ENCODE peak calls at places on chromosomes 2 and 18, in four cellular contexts. A, Z, K and M are unnamed samples.

GRCh38 chr2:44358498-44358897 is 2.8 kb downstream of the PREPL start:
- DNase-seq in A (no peak), Z (no peak), K (peak), M (peak)

GRCh38 chr2:191675807-191676667 is 1.9 kb upstream of the NABP1 start:
- DNase-seq in A (no peak), Z (no peak), K (peak), M (peak)

GRCh38 chr2:38092196-38092902 is 16.4 kb upstream of the CYP1B1 start:
- DNase-seq in A (no peak), Z (peak), K (peak), M (no peak)

GRCh38 chr2:179536185-179536584 is 271.6 kb upstream of the SESTD1 start:
- DNase-seq in A (no peak), Z (no peak), K (no peak), M (no peak)

GRCh38 chr2:38108907-38109731 is 33.2 kb upstream of the CYP1B1 start:
- DNase-seq in A (no peak), Z (no peak), K (no peak), M (no peak)

GRCh38 chr2:43453771-43454170 is 142.1 kb downstream of the THADA start:
- DNase-seq in A (no peak), Z (no peak), K (no peak), M (no peak)

GRCh38 chr18:68177807-68178702 is 536.9 kb downstream of the TMX3 start:
- DNase-seq in A (no peak), Z (no peak), K (no peak), M (no peak)

GRCh38 chr2:167509585-167509984 is 621.3 kb downstream of the XIRP2 start:
- DNase-seq in A (no peak), Z (no peak), K (no peak), M (no peak)

GRCh38 chr2:9228088-9228751 is 21.6 kb downstream of the ASAP2 start:
- DNase-seq in A (no peak), Z (no peak), K (no peak), M (no peak)

GRCh38 chr2:8797682-8798081 is 39.7 kb downstream of the KIDINS220 start:
- DNase-seq in A (no peak), Z (no peak), K (no peak), M (no peak)

GRCh38 chr2:72014871-72015270 is 132.8 kb downstream of the CYP26B1 start:
- DNase-seq in A (no peak), Z (no peak), K (no peak), M (no peak)

GRCh38 chr18:79384151-79384807 is 11.5 kb upstream of the NFATC1 start:
- DNase-seq in A (no peak), Z (no peak), K (no peak), M (no peak)

GRCh38 chr18:23779696-23780303 is 90.5 kb downstream of the LAMA3 start:
- DNase-seq in A (no peak), Z (no peak), K (no peak), M (no peak)

GRCh38 chr18:55502346-55502710 is 85.7 kb downstream of the TCF4 start:
- DNase-seq in A (no peak), Z (no peak), K (no peak), M (no peak)

GRCh38 chr2:183091318-183091953 is 12.9 kb downstream of the DUSP19 start:
- DNase-seq in A (no peak), Z (no peak), K (no peak), M (no peak)

GRCh38 chr2:132815522-132815921 is 145.5 kb upstream of the LYPD1 start:
- DNase-seq in A (no peak), Z (no peak), K (no peak), M (no peak)

GRCh38 chr2:12109363-12110017 is 363.1 kb downstream of the LPIN1 start:
- DNase-seq in A (no peak), Z (no peak), K (no peak), M (no peak)

GRCh38 chr2:203993560-203993959 is 57.0 kb downstream of the ICOS start:
- DNase-seq in A (no peak), Z (no peak), K (no peak), M (no peak)

GRCh38 chr2:131104487-131105155 is 515 bp upstream of the PLEKHB2 start:
- DNase-seq in A (no peak), Z (no peak), K (peak), M (peak)

GRCh38 chr2:215451012-215451756 is 15.3 kb upstream of the FN1 start:
- DNase-seq in A (no peak), Z (no peak), K (no peak), M (no peak)

GRCh38 chr2:220147186-220147585 is 519.8 kb downstream of the SLC4A3 start:
- DNase-seq in A (no peak), Z (no peak), K (no peak), M (no peak)

GRCh38 chr2:31693882-31694281 is 113.1 kb upstream of the SRD5A2 start:
- DNase-seq in A (no peak), Z (no peak), K (no peak), M (no peak)

GRCh38 chr2:31688282-31688681 is 107.5 kb upstream of the SRD5A2 start:
- DNase-seq in A (no peak), Z (no peak), K (no peak), M (no peak)
- TF ChIP-seq CTCF in A (peak), Z (no peak), K (peak), M (peak)

DNA sequence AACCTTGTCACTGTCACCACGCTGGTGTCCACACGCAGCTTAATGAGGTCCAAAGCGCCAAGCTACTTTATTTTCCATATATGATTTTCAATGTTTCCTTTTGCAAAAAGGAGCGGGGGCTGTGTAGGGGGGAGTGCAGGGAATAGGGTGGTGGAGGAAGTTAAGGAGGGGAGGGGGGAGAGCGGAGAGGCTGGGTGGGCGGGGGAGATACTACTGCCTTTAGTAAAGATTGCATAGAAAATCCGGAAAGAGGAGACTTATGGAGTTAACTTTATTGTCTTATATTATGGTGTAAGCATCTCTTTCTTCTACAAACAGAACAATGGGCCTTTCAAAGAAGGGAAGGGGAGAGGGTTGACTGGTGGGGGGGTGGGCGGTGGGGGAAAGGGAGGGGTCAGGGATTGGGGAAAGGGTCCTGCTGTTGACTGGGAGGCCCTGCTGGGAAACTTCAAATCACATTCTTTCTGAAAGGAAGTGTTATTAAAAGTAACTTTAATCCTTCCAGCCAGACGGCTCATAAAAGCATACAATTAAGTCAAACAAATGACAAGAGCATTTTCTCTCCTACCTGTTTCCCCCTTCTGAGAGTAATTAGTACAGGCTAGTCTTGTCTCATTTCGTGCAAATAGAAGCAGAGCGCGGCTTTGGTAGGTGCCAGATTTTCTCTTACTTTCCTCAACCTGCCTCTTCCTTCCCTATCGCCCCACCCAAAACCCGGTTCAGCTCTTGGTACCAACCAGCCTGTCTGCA is 2112.8 kb upstream of the PIK3C3 start:
- DNase-seq in A (no peak), Z (no peak), K (no peak), M (no peak)
- TF ChIP-seq CTCF in A (no peak), Z (no peak), K (no peak), M (no peak)

GRCh38 chr2:144674071-144674470 is 154.2 kb upstream of the ZEB2 start:
- DNase-seq in A (no peak), Z (no peak), K (no peak), M (no peak)
- TF ChIP-seq CTCF in A (no peak), Z (no peak), K (no peak), M (no peak)

GRCh38 chr2:47237375-47238357 is 82.6 kb upstream of the STPG4 start:
- DNase-seq in A (no peak), Z (peak), K (peak), M (no peak)
- TF ChIP-seq CTCF in A (no peak), Z (no peak), K (no peak), M (no peak)

DNA sequence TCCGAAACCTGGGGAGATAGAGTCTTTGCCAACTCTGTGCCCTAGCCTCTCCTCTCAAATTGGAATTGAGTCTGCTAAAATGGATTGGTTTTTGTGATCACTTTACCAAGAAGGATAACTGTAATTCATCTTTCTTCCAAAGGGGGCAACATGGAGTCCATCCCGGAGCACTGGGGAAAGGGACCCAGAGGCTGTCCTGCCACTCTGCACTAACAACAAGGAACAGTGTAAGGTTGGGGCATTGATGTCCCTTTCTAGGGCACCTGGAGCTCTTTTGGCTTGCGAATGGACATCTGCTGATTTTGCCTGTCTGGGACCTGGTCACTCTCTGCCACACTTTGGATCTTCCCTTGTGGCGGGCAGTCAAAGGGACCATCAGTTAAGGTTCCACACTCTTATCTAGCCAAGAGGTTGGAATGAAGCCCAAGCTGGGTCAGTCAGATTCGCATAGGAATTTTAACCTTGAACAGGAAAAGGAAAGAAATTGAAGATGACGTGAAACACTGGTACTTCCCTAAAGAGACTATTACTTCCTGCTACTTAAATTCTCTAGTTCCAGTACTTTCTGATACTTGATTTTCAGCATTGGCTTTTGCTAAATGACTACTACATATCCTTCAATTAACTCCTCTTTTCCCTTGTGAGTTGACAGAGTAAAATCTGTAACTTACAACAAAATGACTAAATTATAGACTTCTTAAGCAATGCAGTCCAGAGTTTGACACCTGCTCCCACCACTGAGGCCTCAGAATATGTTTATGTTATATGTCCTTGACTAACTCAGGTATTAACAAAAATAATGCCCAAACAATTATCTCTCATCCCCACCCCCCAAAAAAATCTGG is 64.7 kb upstream of the KLF7 start:
- DNase-seq in A (no peak), Z (no peak), K (no peak), M (no peak)
- TF ChIP-seq CTCF in A (peak), Z (peak), K (peak), M (peak)

GRCh38 chr2:20019747-20020146 is 7.3 kb upstream of the MATN3 start:
- DNase-seq in A (no peak), Z (no peak), K (no peak), M (no peak)

GRCh38 chr2:20013061-20013721 is 723 bp upstream of the MATN3 start:
- DNase-seq in A (no peak), Z (no peak), K (no peak), M (no peak)

GRCh38 chr2:20018576-20019152 is 6.2 kb upstream of the MATN3 start:
- DNase-seq in A (no peak), Z (no peak), K (no peak), M (no peak)

GRCh38 chr2:20015482-20016083 is 3.1 kb upstream of the MATN3 start:
- DNase-seq in A (no peak), Z (no peak), K (no peak), M (peak)

GRCh38 chr2:20016346-20016745 is 3.9 kb upstream of the MATN3 start:
- DNase-seq in A (no peak), Z (no peak), K (no peak), M (no peak)
- TF ChIP-seq CTCF in A (no peak), Z (no peak), K (no peak), M (no peak)